ENCODE peak calls at places on chromosomes 6 and 20, in four cellular contexts. One of them, this sample, is unnamed.

GRCh38 chr20:18839507-18840247 is 26.1 kb downstream of the SCP2D1 start:
- DNase-seq in lower lobe of right lung: no peak
- DNase-seq in lung: no peak
- DNase-seq in MM.1S: no peak
- DNase-seq in this sample: no peak

GRCh38 chr6:158389188-158389919 is 77.1 kb downstream of the TULP4 start:
- DNase-seq in lung: no peak
- DNase-seq in MM.1S: no peak
- DNase-seq in lower lobe of right lung: no peak
- DNase-seq in this sample: no peak

GRCh38 chr6:146700078-146700686 is 101.4 kb downstream of the ADGB start:
- DNase-seq in MM.1S: peak; percentile 52
- DNase-seq in lung: peak; percentile 83
- DNase-seq in lower lobe of right lung: no peak
- DNase-seq in this sample: peak; percentile 26

GRCh38 chr20:36582821-36583220 is 9.4 kb downstream of the TGIF2 start:
- DNase-seq in lower lobe of right lung: no peak
- DNase-seq in lung: no peak
- DNase-seq in MM.1S: no peak
- DNase-seq in this sample: no peak

GRCh38 chr20:45969712-45970634 is 2.0 kb downstream of the ZNF335 start:
- DNase-seq in lower lobe of right lung: no peak
- DNase-seq in MM.1S: peak; percentile 43
- DNase-seq in lung: no peak
- DNase-seq in this sample: no peak

GRCh38 chr6:38686270-38687042 is 16.5 kb downstream of the GLO1 start:
- DNase-seq in lung: no peak
- DNase-seq in lower lobe of right lung: no peak
- DNase-seq in MM.1S: no peak
- DNase-seq in this sample: no peak

GRCh38 chr20:63070771-63071540 is 64.2 kb upstream of the BHLHE23 start:
- DNase-seq in lung: no peak
- DNase-seq in lower lobe of right lung: peak; percentile 20
- DNase-seq in MM.1S: no peak
- DNase-seq in this sample: no peak

GRCh38 chr6:147970970-147971369 is 371.7 kb upstream of the SASH1 start:
- DNase-seq in MM.1S: no peak
- DNase-seq in lower lobe of right lung: no peak
- DNase-seq in lung: no peak
- DNase-seq in this sample: no peak

GRCh38 chr6:11202513-11203305 is 29.8 kb downstream of the NEDD9 start:
- DNase-seq in MM.1S: no peak
- DNase-seq in lower lobe of right lung: no peak
- DNase-seq in lung: no peak
- DNase-seq in this sample: no peak

GRCh38 chr6:36863670-36864540 is 10.7 kb downstream of the PPIL1 start:
- DNase-seq in lung: no peak
- DNase-seq in lower lobe of right lung: no peak
- DNase-seq in MM.1S: no peak
- DNase-seq in this sample: no peak

GRCh38 chr6:170177383-170178265 is 113.3 kb downstream of the DLL1 start:
- DNase-seq in lower lobe of right lung: peak; percentile 45
- DNase-seq in MM.1S: no peak
- DNase-seq in lung: no peak
- DNase-seq in this sample: no peak

GRCh38 chr20:25281541-25281991 is 33.7 kb downstream of the PYGB start:
- DNase-seq in lower lobe of right lung: peak; percentile 47
- DNase-seq in MM.1S: peak; percentile 92
- DNase-seq in lung: no peak
- DNase-seq in this sample: no peak

GRCh38 chr20:59153355-59153681 is 10.3 kb upstream of the ZNF831 start:
- DNase-seq in MM.1S: no peak
- DNase-seq in lower lobe of right lung: peak; percentile 62
- DNase-seq in lung: peak; percentile 57
- DNase-seq in this sample: no peak

GRCh38 chr6:89675949-89676753 is 37.6 kb upstream of the LYRM2 start:
- DNase-seq in lung: no peak
- DNase-seq in MM.1S: no peak
- DNase-seq in lower lobe of right lung: no peak
- DNase-seq in this sample: no peak

GRCh38 chr6:149031545-149032317 is 284.9 kb downstream of the UST start:
- DNase-seq in lung: no peak
- DNase-seq in lower lobe of right lung: no peak
- DNase-seq in MM.1S: no peak
- DNase-seq in this sample: no peak

GRCh38 chr20:44056010-44056698 is 130.8 kb downstream of the JPH2 start:
- DNase-seq in lung: no peak
- DNase-seq in MM.1S: peak; percentile 56
- DNase-seq in lower lobe of right lung: no peak
- DNase-seq in this sample: no peak

GRCh38 chr6:105164418-105164817 is 15.4 kb downstream of the POPDC3 start:
- DNase-seq in MM.1S: no peak
- DNase-seq in lung: no peak
- DNase-seq in lower lobe of right lung: no peak
- DNase-seq in this sample: no peak

GRCh38 chr20:50409495-50409894 is 100.7 kb upstream of the PTPN1 start:
- DNase-seq in MM.1S: no peak
- DNase-seq in lower lobe of right lung: no peak
- DNase-seq in lung: no peak
- DNase-seq in this sample: no peak

GRCh38 chr6:19303381-19303780 is 533.8 kb upstream of the ID4 start:
- DNase-seq in lung: no peak
- DNase-seq in MM.1S: peak; percentile 46
- DNase-seq in lower lobe of right lung: no peak
- DNase-seq in this sample: no peak

GRCh38 chr6:37871616-37872384 is 52.3 kb downstream of the ZFAND3 start:
- DNase-seq in MM.1S: no peak
- DNase-seq in lower lobe of right lung: no peak
- DNase-seq in lung: no peak
- DNase-seq in this sample: no peak

GRCh38 chr6:96716221-96716620 is 121.1 kb downstream of the GPR63 start:
- DNase-seq in MM.1S: no peak
- DNase-seq in lung: no peak
- DNase-seq in lower lobe of right lung: no peak
- DNase-seq in this sample: no peak

GRCh38 chr20:24027229-24027628 is 38.6 kb upstream of the GGTLC1 start:
- DNase-seq in MM.1S: peak; percentile 91
- DNase-seq in lower lobe of right lung: peak; percentile 61
- DNase-seq in lung: peak; percentile 42
- DNase-seq in this sample: no peak

GRCh38 chr6:32950010-32950409 is 2.9 kb downstream of the HLA-DMA start:
- DNase-seq in lower lobe of right lung: no peak
- DNase-seq in MM.1S: no peak
- DNase-seq in lung: no peak
- DNase-seq in this sample: no peak

GRCh38 chr20:31713312-31714049 is 9.2 kb downstream of the BCL2L1 start:
- DNase-seq in lower lobe of right lung: peak; percentile 66
- DNase-seq in lung: peak; percentile 68
- DNase-seq in MM.1S: peak; percentile 35
- DNase-seq in this sample: no peak

GRCh38 chr6:25250878-25251277 is 28.3 kb upstream of the CARMIL1 start:
- DNase-seq in MM.1S: peak; percentile 69
- DNase-seq in lung: no peak
- DNase-seq in lower lobe of right lung: no peak
- DNase-seq in this sample: peak; percentile 34

GRCh38 chr6:66153247-66153646 is 446.2 kb upstream of the EYS start:
- DNase-seq in lung: no peak
- DNase-seq in lower lobe of right lung: no peak
- DNase-seq in MM.1S: no peak
- DNase-seq in this sample: no peak

GRCh38 chr6:170212051-170212756 is 78.7 kb downstream of the DLL1 start:
- DNase-seq in MM.1S: no peak
- DNase-seq in lung: peak; percentile 22
- DNase-seq in lower lobe of right lung: no peak
- DNase-seq in this sample: peak; percentile 13

GRCh38 chr6:52588710-52589091 is 11.8 kb upstream of the TRAM2 start:
- DNase-seq in lung: no peak
- DNase-seq in MM.1S: no peak
- DNase-seq in lower lobe of right lung: no peak
- DNase-seq in this sample: no peak

GRCh38 chr6:147949981-147950622 is 392.5 kb upstream of the SASH1 start:
- DNase-seq in MM.1S: no peak
- DNase-seq in lower lobe of right lung: no peak
- DNase-seq in lung: no peak
- DNase-seq in this sample: no peak

GRCh38 chr6:14354919-14355572 is 237.5 kb downstream of the CD83 start:
- DNase-seq in lower lobe of right lung: peak; percentile 62
- DNase-seq in lung: peak; percentile 39
- DNase-seq in MM.1S: no peak
- DNase-seq in this sample: no peak

GRCh38 chr6:4693566-4693965 is 82.6 kb upstream of the CDYL start:
- DNase-seq in lung: no peak
- DNase-seq in lower lobe of right lung: no peak
- DNase-seq in MM.1S: no peak
- DNase-seq in this sample: no peak

GRCh38 chr6:137170266-137171052 is 3.0 kb downstream of the IL22RA2 start:
- DNase-seq in lung: no peak
- DNase-seq in lower lobe of right lung: no peak
- DNase-seq in MM.1S: no peak
- DNase-seq in this sample: no peak

GRCh38 chr6:4270799-4271198 is 135.4 kb upstream of the ECI2 start:
- DNase-seq in lower lobe of right lung: no peak
- DNase-seq in lung: no peak
- DNase-seq in MM.1S: no peak
- DNase-seq in this sample: no peak

GRCh38 chr6:139628220-139628619 is 253.8 kb upstream of the CITED2 start:
- DNase-seq in MM.1S: no peak
- DNase-seq in lower lobe of right lung: no peak
- DNase-seq in lung: no peak
- DNase-seq in this sample: no peak

GRCh38 chr6:19156443-19156842 is 680.7 kb upstream of the ID4 start:
- DNase-seq in MM.1S: no peak
- DNase-seq in lower lobe of right lung: no peak
- DNase-seq in lung: no peak
- DNase-seq in this sample: no peak

GRCh38 chr20:61352381-61353260 is 100.6 kb downstream of the CDH4 start:
- DNase-seq in lower lobe of right lung: no peak
- DNase-seq in lung: no peak
- DNase-seq in MM.1S: no peak
- DNase-seq in this sample: no peak
- TF ChIP-seq CTCF in lower lobe of right lung: no peak
- TF ChIP-seq CTCF in lung: no peak
- TF ChIP-seq CTCF in MM.1S: no peak
- TF ChIP-seq CTCF in this sample: no peak

GRCh38 chr6:84568971-84569370 is 195.4 kb downstream of the TBX18 start:
- DNase-seq in MM.1S: no peak
- DNase-seq in lung: no peak
- DNase-seq in lower lobe of right lung: no peak
- DNase-seq in this sample: no peak
- TF ChIP-seq CTCF in MM.1S: peak; percentile 50
- TF ChIP-seq CTCF in lung: no peak
- TF ChIP-seq CTCF in lower lobe of right lung: no peak
- TF ChIP-seq CTCF in this sample: no peak

DNA sequence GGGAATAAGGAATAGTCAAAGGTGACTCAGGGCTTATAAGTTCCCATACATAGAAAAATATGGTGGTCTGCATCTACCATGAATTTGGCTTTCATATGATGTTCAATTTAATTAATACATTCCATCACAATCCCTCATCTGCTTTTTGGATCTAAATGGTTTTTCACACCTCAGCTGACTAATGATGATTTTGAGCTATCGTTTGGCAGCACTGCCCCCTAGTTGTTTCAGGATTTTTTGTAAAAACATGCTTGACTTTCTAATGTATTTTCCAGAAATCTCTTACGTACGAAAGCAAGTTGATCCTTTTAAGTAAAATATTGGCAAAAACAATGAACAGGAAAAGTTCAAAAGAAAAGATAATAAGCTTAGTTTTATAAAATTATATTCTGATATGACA is 408.6 kb upstream of the ADGRB3 start:
- DNase-seq in lower lobe of right lung: no peak
- DNase-seq in lung: no peak
- DNase-seq in MM.1S: no peak
- DNase-seq in this sample: no peak
- TF ChIP-seq CTCF in lower lobe of right lung: no peak
- TF ChIP-seq CTCF in lung: no peak
- TF ChIP-seq CTCF in MM.1S: peak; percentile 41
- TF ChIP-seq CTCF in this sample: peak; percentile 15

GRCh38 chr6:35258336-35258735 is 1.2 kb upstream of the ZNF76 start:
- DNase-seq in lower lobe of right lung: no peak
- DNase-seq in MM.1S: no peak
- DNase-seq in lung: no peak
- DNase-seq in this sample: no peak

GRCh38 chr6:35259194-35259945 is at the start of gene ZNF76:
- DNase-seq in lower lobe of right lung: peak; percentile 99
- DNase-seq in lung: peak; percentile 98
- DNase-seq in MM.1S: peak; percentile 94
- DNase-seq in this sample: peak; percentile 98

GRCh38 chr6:35260642-35261570 is 1.4 kb downstream of the ZNF76 start:
- DNase-seq in lower lobe of right lung: no peak
- DNase-seq in MM.1S: no peak
- DNase-seq in lung: no peak
- DNase-seq in this sample: no peak

GRCh38 chr6:35259946-35260626 is 551 bp downstream of the ZNF76 start:
- DNase-seq in MM.1S: peak; percentile 66
- DNase-seq in lung: peak; percentile 83
- DNase-seq in lower lobe of right lung: peak; percentile 83
- DNase-seq in this sample: peak; percentile 88

DNA sequence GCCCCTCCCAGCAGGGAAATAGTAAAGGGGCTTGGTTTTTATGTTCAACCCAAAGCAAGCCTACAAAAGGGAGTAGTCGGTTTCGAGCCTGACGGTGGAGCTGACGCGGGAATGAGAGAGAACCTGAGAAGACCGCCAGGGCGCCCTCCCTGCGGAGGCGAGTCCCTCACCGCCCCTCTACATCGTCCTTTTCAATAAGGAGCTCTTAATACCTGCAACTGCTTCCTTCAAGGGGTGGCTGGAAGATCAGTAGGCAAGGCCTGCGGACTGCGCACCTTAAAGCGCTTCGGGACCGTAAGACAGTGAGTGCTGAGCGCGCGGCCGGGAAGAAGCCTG is 709 bp upstream of the ZNF76 start:
- DNase-seq in lung: no peak
- DNase-seq in lower lobe of right lung: peak; percentile 53
- DNase-seq in MM.1S: no peak
- DNase-seq in this sample: peak; percentile 63
- TF ChIP-seq CTCF in lung: no peak
- TF ChIP-seq CTCF in lower lobe of right lung: no peak
- TF ChIP-seq CTCF in MM.1S: peak; percentile 22
- TF ChIP-seq CTCF in this sample: no peak

DNA sequence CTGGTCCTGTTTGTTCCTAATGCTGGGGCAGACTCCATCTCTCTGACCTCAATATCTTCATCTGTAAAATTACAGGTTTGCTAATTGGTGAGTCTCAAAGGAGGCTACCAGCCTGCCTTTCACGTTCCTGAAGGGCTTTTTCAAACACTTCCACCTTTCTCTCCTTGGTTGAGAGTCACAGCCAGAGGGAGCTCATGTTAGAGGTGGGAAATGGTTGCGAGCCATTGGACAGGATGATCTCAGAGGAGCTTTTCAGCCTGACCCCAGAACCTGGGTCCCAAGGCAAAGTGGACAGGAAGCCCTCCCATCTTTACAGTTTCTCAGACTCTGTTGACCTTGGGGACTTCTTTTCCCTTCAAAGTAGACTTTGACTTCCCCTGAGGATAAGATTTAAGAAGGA is 37.6 kb downstream of the NDUFAF5 start:
- DNase-seq in lower lobe of right lung: no peak
- DNase-seq in lung: no peak
- DNase-seq in MM.1S: no peak
- DNase-seq in this sample: no peak
- TF ChIP-seq CTCF in lower lobe of right lung: no peak
- TF ChIP-seq CTCF in lung: no peak
- TF ChIP-seq CTCF in MM.1S: no peak
- TF ChIP-seq CTCF in this sample: no peak

GRCh38 chr20:22303523-22303922 is 280.8 kb downstream of the FOXA2 start:
- DNase-seq in lung: no peak
- DNase-seq in MM.1S: no peak
- DNase-seq in lower lobe of right lung: no peak
- DNase-seq in this sample: no peak
- TF ChIP-seq CTCF in lung: no peak
- TF ChIP-seq CTCF in MM.1S: no peak
- TF ChIP-seq CTCF in lower lobe of right lung: no peak
- TF ChIP-seq CTCF in this sample: no peak